ENCODE peak calls at places on chromosomes 7 and 10, in five cellular contexts. W is endodermal cell, V is lower leg skin, L is heart left ventricle, P is PC-3. Z is an unnamed sample.

GRCh38 chr10:6327906-6328707 is 125.4 kb downstream of the PFKFB3 start:
- DNase-seq in L (no peak), V (no peak), W (no peak), P (no peak), Z (no peak)

GRCh38 chr10:125822878-125823662 is at the start of the genes BCCIP and UROS:
- DNase-seq in L (peak), P (peak), V (peak), W (peak), Z (peak)

GRCh38 chr10:2201534-2202104 is 464.3 kb upstream of the ADARB2 start:
- DNase-seq in L (no peak), V (no peak), P (no peak), W (peak), Z (no peak)

GRCh38 chr7:128783143-128783799 is 7.7 kb upstream of the OPN1SW start:
- DNase-seq in L (peak), P (no peak), W (peak), V (no peak), Z (peak)

GRCh38 chr7:115654384-115655181 is 376.0 kb downstream of the TFEC start:
- DNase-seq in V (no peak), W (no peak), L (no peak), P (no peak), Z (no peak)

GRCh38 chr10:87771871-87772500 is 46.0 kb downstream of the ATAD1 start:
- DNase-seq in V (no peak), L (no peak), P (peak), W (no peak), Z (no peak)

GRCh38 chr10:97788552-97789442 is 17.0 kb upstream of the SFRP5 start:
- DNase-seq in L (peak), P (no peak), W (peak), V (no peak), Z (peak)

GRCh38 chr7:81682873-81683272 is 87.0 kb downstream of the HGF start:
- DNase-seq in L (no peak), W (no peak), P (no peak), V (no peak), Z (no peak)

GRCh38 chr7:39733881-39734571 is 110.7 kb downstream of the RALA start:
- DNase-seq in P (peak), W (peak), L (no peak), V (no peak), Z (no peak)

GRCh38 chr7:33686001-33686591 is 219.2 kb upstream of the BMPER start:
- DNase-seq in L (no peak), V (no peak), P (no peak), W (peak), Z (no peak)

GRCh38 chr7:18753972-18754610 is 258.5 kb downstream of the HDAC9 start:
- DNase-seq in L (no peak), W (no peak), P (no peak), V (no peak), Z (no peak)

GRCh38 chr10:101094113-101094512 is 32.3 kb downstream of the KAZALD1 start:
- DNase-seq in V (no peak), L (no peak), W (peak), P (no peak), Z (no peak)

GRCh38 chr7:113710310-113711106 is 208.3 kb downstream of the PPP1R3A start:
- DNase-seq in L (no peak), W (peak), V (peak), P (peak), Z (no peak)

GRCh38 chr10:32150532-32151101 is 94.4 kb upstream of the KIF5B start:
- DNase-seq in W (peak), L (no peak), P (no peak), V (no peak), Z (no peak)

GRCh38 chr10:17206210-17206709 is 4.8 kb upstream of the TRDMT1 start:
- DNase-seq in L (no peak), V (no peak), P (peak), W (no peak), Z (no peak)

GRCh38 chr7:110839866-110840265 is 251.1 kb upstream of the LRRN3 start:
- DNase-seq in W (peak), P (peak), V (no peak), L (no peak), Z (no peak)

GRCh38 chr7:6637544-6638229 is 569 bp downstream of the ZNF316 start:
- DNase-seq in W (peak), V (no peak), L (no peak), P (peak), Z (peak)

GRCh38 chr10:51462076-51462779 is 237.2 kb downstream of the CSTF2T start:
- DNase-seq in P (peak), W (no peak), L (no peak), V (no peak), Z (no peak)

GRCh38 chr7:73329861-73330581 is 2.1 kb downstream of the FKBP6 start:
- DNase-seq in V (no peak), L (no peak), P (no peak), W (no peak), Z (no peak)
- TF ChIP-seq CTCF in V (no peak), L (no peak), P (no peak), W (no peak), Z (no peak)

GRCh38 chr10:44312401-44312800 is 72.5 kb downstream of the CXCL12 start:
- DNase-seq in W (no peak), P (no peak), V (no peak), L (no peak), Z (no peak)

GRCh38 chr10:44309939-44310761 is 74.7 kb downstream of the CXCL12 start:
- DNase-seq in V (no peak), P (no peak), L (no peak), W (no peak), Z (no peak)

GRCh38 chr10:44308935-44309334 is 76.0 kb downstream of the CXCL12 start:
- DNase-seq in W (no peak), L (no peak), V (no peak), P (no peak), Z (no peak)

GRCh38 chr10:44311563-44311905 is 73.4 kb downstream of the CXCL12 start:
- DNase-seq in V (no peak), W (no peak), P (no peak), L (no peak), Z (no peak)

GRCh38 chr10:44310762-44311562 is 73.9 kb downstream of the CXCL12 start:
- DNase-seq in W (peak), L (peak), P (peak), V (peak), Z (peak)
- TF ChIP-seq CTCF in W (peak), L (peak), P (peak), V (no peak), Z (peak)

DNA sequence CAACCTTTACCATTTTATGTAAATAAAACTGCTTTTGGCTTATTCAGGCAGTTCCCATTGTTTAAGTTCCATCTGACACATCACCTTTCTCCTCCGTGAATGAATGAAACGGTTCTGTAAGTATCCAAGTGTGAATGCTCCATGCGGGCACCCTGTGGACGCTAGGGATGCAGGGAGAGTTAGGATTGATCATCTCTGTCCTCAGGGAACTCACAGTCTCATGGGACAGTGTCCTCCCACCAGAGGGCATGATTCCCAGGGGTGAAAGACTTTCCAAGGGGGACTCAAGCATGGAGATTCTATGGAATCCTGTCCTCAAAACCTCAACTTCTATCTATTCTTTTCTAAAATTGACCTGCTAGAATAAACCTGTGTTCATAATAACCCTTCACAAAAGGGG is 98.8 kb downstream of the HECW1 start:
- DNase-seq in P (peak), W (peak), L (no peak), V (no peak), Z (no peak)
- TF ChIP-seq CTCF in P (peak), W (peak), L (no peak), V (no peak), Z (no peak)

GRCh38 chr7:141431143-141431479 is 120.1 kb upstream of the AGK start:
- DNase-seq in V (no peak), L (no peak), W (no peak), P (no peak), Z (no peak)

GRCh38 chr7:141427134-141427533 is 124.1 kb upstream of the AGK start:
- DNase-seq in P (no peak), W (no peak), L (no peak), V (no peak), Z (no peak)

GRCh38 chr7:141433698-141434097 is 117.5 kb upstream of the AGK start:
- DNase-seq in P (no peak), V (no peak), L (no peak), W (no peak), Z (no peak)

GRCh38 chr7:141430426-141431142 is 120.6 kb upstream of the AGK start:
- DNase-seq in L (no peak), W (peak), V (no peak), P (no peak), Z (no peak)
- TF ChIP-seq CTCF in L (no peak), W (peak), V (no peak), P (no peak), Z (no peak)

DNA sequence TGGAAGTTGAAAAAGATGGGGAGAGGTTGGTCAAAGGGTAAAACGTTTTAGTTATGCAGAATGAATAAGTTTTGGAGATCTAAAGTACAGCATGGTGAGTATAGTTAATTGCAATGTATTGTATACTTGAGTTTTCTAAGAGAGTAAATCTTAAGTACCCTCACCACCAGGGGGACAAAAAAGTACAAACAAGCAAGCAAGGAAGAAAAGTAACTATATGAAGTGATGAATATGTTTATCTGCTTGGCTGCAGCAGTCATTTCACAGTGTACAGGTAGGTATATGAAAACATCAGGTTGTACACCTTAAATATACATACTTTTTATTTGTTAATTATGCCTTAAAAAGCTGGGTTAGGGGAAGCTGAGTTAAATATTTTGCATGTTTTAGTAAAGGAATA is 157.3 kb downstream of the PCLO start:
- DNase-seq in P (peak), W (no peak), V (no peak), L (no peak), Z (no peak)
- TF ChIP-seq CTCF in P (peak), W (peak), V (no peak), L (no peak), Z (no peak)

GRCh38 chr7:108461855-108462254 is 5.6 kb upstream of the NRCAM start:
- DNase-seq in W (no peak), L (no peak), V (no peak), P (no peak), Z (no peak)

GRCh38 chr7:108460964-108461363 is 4.7 kb upstream of the NRCAM start:
- DNase-seq in L (no peak), V (no peak), P (no peak), W (no peak), Z (no peak)

GRCh38 chr7:108456845-108457540 is 757 bp upstream of the NRCAM start:
- DNase-seq in W (peak), L (no peak), V (no peak), P (no peak), Z (no peak)

GRCh38 chr7:108457871-108458270 is 1.6 kb upstream of the NRCAM start:
- DNase-seq in P (no peak), L (no peak), V (no peak), W (no peak), Z (no peak)

GRCh38 chr7:108459922-108460551 is 3.8 kb upstream of the NRCAM start:
- DNase-seq in W (no peak), P (peak), L (no peak), V (no peak), Z (no peak)
- TF ChIP-seq CTCF in W (peak), P (peak), L (no peak), V (no peak), Z (no peak)

Z was measured in mucosa of descending colon.